ENCODE peak calls at places on chromosomes 1 and 21, in seven cellular contexts. One of them, this sample, is unnamed.

GRCh38 chr1:15476927-15477326 is 1.0 kb downstream of the CELA2B start:
- DNase-seq in heart left ventricle: no peak
- DNase-seq in MV-4-11: no peak
- DNase-seq in activated T-cell treated with anti-CD3 and anti-CD28 coated beads, Interleukin-2, amount 50 U/mL, for 72 hours: no peak
- DNase-seq in stimulated activated CD4-positive, alpha-beta T cell treated with anti-CD3 and anti-CD28 coated beads, Interleukin-12 subunit alpha, Interleukin-12 subunit beta, amount 100 ng/mL, for 4 hours: no peak
- DNase-seq in HepG2: no peak
- DNase-seq in OCI-M1: no peak
- DNase-seq in this sample: no peak

GRCh38 chr1:94873520-94874351 is 53.2 kb downstream of the CNN3 start:
- DNase-seq in HepG2: no peak
- DNase-seq in activated T-cell treated with anti-CD3 and anti-CD28 coated beads, Interleukin-2, amount 50 U/mL, for 72 hours: no peak
- DNase-seq in stimulated activated CD4-positive, alpha-beta T cell treated with anti-CD3 and anti-CD28 coated beads, Interleukin-12 subunit alpha, Interleukin-12 subunit beta, amount 100 ng/mL, for 4 hours: no peak
- DNase-seq in MV-4-11: no peak
- DNase-seq in heart left ventricle: no peak
- DNase-seq in OCI-M1: no peak
- DNase-seq in this sample: no peak

GRCh38 chr1:241240084-241240483 is 116.9 kb downstream of the RGS7 start:
- DNase-seq in activated T-cell treated with anti-CD3 and anti-CD28 coated beads, Interleukin-2, amount 50 U/mL, for 72 hours: no peak
- DNase-seq in MV-4-11: no peak
- DNase-seq in OCI-M1: no peak
- DNase-seq in stimulated activated CD4-positive, alpha-beta T cell treated with anti-CD3 and anti-CD28 coated beads, Interleukin-12 subunit alpha, Interleukin-12 subunit beta, amount 100 ng/mL, for 4 hours: no peak
- DNase-seq in heart left ventricle: no peak
- DNase-seq in HepG2: no peak
- DNase-seq in this sample: no peak

GRCh38 chr1:218164930-218165686 is 120.0 kb upstream of the RRP15 start:
- DNase-seq in stimulated activated CD4-positive, alpha-beta T cell treated with anti-CD3 and anti-CD28 coated beads, Interleukin-12 subunit alpha, Interleukin-12 subunit beta, amount 100 ng/mL, for 4 hours: peak
- DNase-seq in OCI-M1: no peak
- DNase-seq in activated T-cell treated with anti-CD3 and anti-CD28 coated beads, Interleukin-2, amount 50 U/mL, for 72 hours: peak
- DNase-seq in HepG2: no peak
- DNase-seq in MV-4-11: no peak
- DNase-seq in heart left ventricle: peak
- DNase-seq in this sample: no peak

GRCh38 chr1:27428316-27429028 is 36.0 kb downstream of the GPR3 start:
- DNase-seq in activated T-cell treated with anti-CD3 and anti-CD28 coated beads, Interleukin-2, amount 50 U/mL, for 72 hours: no peak
- DNase-seq in heart left ventricle: peak
- DNase-seq in HepG2: no peak
- DNase-seq in stimulated activated CD4-positive, alpha-beta T cell treated with anti-CD3 and anti-CD28 coated beads, Interleukin-12 subunit alpha, Interleukin-12 subunit beta, amount 100 ng/mL, for 4 hours: peak
- DNase-seq in OCI-M1: peak
- DNase-seq in MV-4-11: no peak
- DNase-seq in this sample: no peak

GRCh38 chr1:94532077-94532476 is 9.5 kb downstream of the F3 start:
- DNase-seq in activated T-cell treated with anti-CD3 and anti-CD28 coated beads, Interleukin-2, amount 50 U/mL, for 72 hours: no peak
- DNase-seq in OCI-M1: no peak
- DNase-seq in stimulated activated CD4-positive, alpha-beta T cell treated with anti-CD3 and anti-CD28 coated beads, Interleukin-12 subunit alpha, Interleukin-12 subunit beta, amount 100 ng/mL, for 4 hours: no peak
- DNase-seq in MV-4-11: no peak
- DNase-seq in HepG2: no peak
- DNase-seq in heart left ventricle: no peak
- DNase-seq in this sample: no peak

GRCh38 chr1:190172636-190173410 is 304.8 kb downstream of the BRINP3 start:
- DNase-seq in stimulated activated CD4-positive, alpha-beta T cell treated with anti-CD3 and anti-CD28 coated beads, Interleukin-12 subunit alpha, Interleukin-12 subunit beta, amount 100 ng/mL, for 4 hours: no peak
- DNase-seq in heart left ventricle: no peak
- DNase-seq in OCI-M1: no peak
- DNase-seq in HepG2: no peak
- DNase-seq in MV-4-11: no peak
- DNase-seq in activated T-cell treated with anti-CD3 and anti-CD28 coated beads, Interleukin-2, amount 50 U/mL, for 72 hours: no peak
- DNase-seq in this sample: no peak

GRCh38 chr1:146012703-146013565 is 8.6 kb downstream of the HJV start:
- DNase-seq in MV-4-11: peak
- DNase-seq in stimulated activated CD4-positive, alpha-beta T cell treated with anti-CD3 and anti-CD28 coated beads, Interleukin-12 subunit alpha, Interleukin-12 subunit beta, amount 100 ng/mL, for 4 hours: no peak
- DNase-seq in activated T-cell treated with anti-CD3 and anti-CD28 coated beads, Interleukin-2, amount 50 U/mL, for 72 hours: peak
- DNase-seq in heart left ventricle: no peak
- DNase-seq in OCI-M1: peak
- DNase-seq in HepG2: peak
- DNase-seq in this sample: peak

GRCh38 chr21:45013271-45013841 is 61.0 kb upstream of the ADARB1 start:
- DNase-seq in HepG2: peak
- DNase-seq in OCI-M1: no peak
- DNase-seq in MV-4-11: no peak
- DNase-seq in stimulated activated CD4-positive, alpha-beta T cell treated with anti-CD3 and anti-CD28 coated beads, Interleukin-12 subunit alpha, Interleukin-12 subunit beta, amount 100 ng/mL, for 4 hours: no peak
- DNase-seq in activated T-cell treated with anti-CD3 and anti-CD28 coated beads, Interleukin-2, amount 50 U/mL, for 72 hours: no peak
- DNase-seq in heart left ventricle: peak
- DNase-seq in this sample: no peak

GRCh38 chr1:19182223-19182622 is 27.8 kb downstream of the UBR4 start:
- DNase-seq in MV-4-11: no peak
- DNase-seq in OCI-M1: no peak
- DNase-seq in activated T-cell treated with anti-CD3 and anti-CD28 coated beads, Interleukin-2, amount 50 U/mL, for 72 hours: no peak
- DNase-seq in heart left ventricle: no peak
- DNase-seq in stimulated activated CD4-positive, alpha-beta T cell treated with anti-CD3 and anti-CD28 coated beads, Interleukin-12 subunit alpha, Interleukin-12 subunit beta, amount 100 ng/mL, for 4 hours: no peak
- DNase-seq in HepG2: no peak
- DNase-seq in this sample: no peak

GRCh38 chr1:35264861-35265260 is 3.6 kb upstream of the ZMYM4 start:
- DNase-seq in activated T-cell treated with anti-CD3 and anti-CD28 coated beads, Interleukin-2, amount 50 U/mL, for 72 hours: no peak
- DNase-seq in heart left ventricle: no peak
- DNase-seq in HepG2: peak
- DNase-seq in OCI-M1: peak
- DNase-seq in MV-4-11: peak
- DNase-seq in stimulated activated CD4-positive, alpha-beta T cell treated with anti-CD3 and anti-CD28 coated beads, Interleukin-12 subunit alpha, Interleukin-12 subunit beta, amount 100 ng/mL, for 4 hours: no peak
- DNase-seq in this sample: no peak

GRCh38 chr1:74767490-74767889 is 34.5 kb downstream of the TYW3 start:
- DNase-seq in HepG2: peak
- DNase-seq in MV-4-11: peak
- DNase-seq in heart left ventricle: no peak
- DNase-seq in stimulated activated CD4-positive, alpha-beta T cell treated with anti-CD3 and anti-CD28 coated beads, Interleukin-12 subunit alpha, Interleukin-12 subunit beta, amount 100 ng/mL, for 4 hours: no peak
- DNase-seq in activated T-cell treated with anti-CD3 and anti-CD28 coated beads, Interleukin-2, amount 50 U/mL, for 72 hours: no peak
- DNase-seq in OCI-M1: peak
- DNase-seq in this sample: no peak

GRCh38 chr1:209720826-209721225 is 16.2 kb downstream of the HSD11B1 start:
- DNase-seq in MV-4-11: no peak
- DNase-seq in activated T-cell treated with anti-CD3 and anti-CD28 coated beads, Interleukin-2, amount 50 U/mL, for 72 hours: no peak
- DNase-seq in OCI-M1: no peak
- DNase-seq in stimulated activated CD4-positive, alpha-beta T cell treated with anti-CD3 and anti-CD28 coated beads, Interleukin-12 subunit alpha, Interleukin-12 subunit beta, amount 100 ng/mL, for 4 hours: no peak
- DNase-seq in HepG2: no peak
- DNase-seq in heart left ventricle: no peak
- DNase-seq in this sample: no peak

GRCh38 chr1:179121159-179121938 is 39.5 kb downstream of the TOR3A start:
- DNase-seq in HepG2: peak
- DNase-seq in activated T-cell treated with anti-CD3 and anti-CD28 coated beads, Interleukin-2, amount 50 U/mL, for 72 hours: peak
- DNase-seq in stimulated activated CD4-positive, alpha-beta T cell treated with anti-CD3 and anti-CD28 coated beads, Interleukin-12 subunit alpha, Interleukin-12 subunit beta, amount 100 ng/mL, for 4 hours: no peak
- DNase-seq in OCI-M1: peak
- DNase-seq in heart left ventricle: no peak
- DNase-seq in MV-4-11: peak
- DNase-seq in this sample: peak

GRCh38 chr1:215002471-215002870 is 80.1 kb upstream of the KCNK2 start:
- DNase-seq in HepG2: no peak
- DNase-seq in activated T-cell treated with anti-CD3 and anti-CD28 coated beads, Interleukin-2, amount 50 U/mL, for 72 hours: no peak
- DNase-seq in OCI-M1: no peak
- DNase-seq in stimulated activated CD4-positive, alpha-beta T cell treated with anti-CD3 and anti-CD28 coated beads, Interleukin-12 subunit alpha, Interleukin-12 subunit beta, amount 100 ng/mL, for 4 hours: no peak
- DNase-seq in heart left ventricle: no peak
- DNase-seq in MV-4-11: no peak
- DNase-seq in this sample: no peak

GRCh38 chr1:54177726-54178125 is 22.1 kb downstream of the CYB5RL start:
- DNase-seq in MV-4-11: no peak
- DNase-seq in stimulated activated CD4-positive, alpha-beta T cell treated with anti-CD3 and anti-CD28 coated beads, Interleukin-12 subunit alpha, Interleukin-12 subunit beta, amount 100 ng/mL, for 4 hours: no peak
- DNase-seq in activated T-cell treated with anti-CD3 and anti-CD28 coated beads, Interleukin-2, amount 50 U/mL, for 72 hours: no peak
- DNase-seq in HepG2: no peak
- DNase-seq in heart left ventricle: no peak
- DNase-seq in OCI-M1: no peak
- DNase-seq in this sample: no peak

GRCh38 chr1:162571696-162572095 is 10.2 kb downstream of the UAP1 start:
- DNase-seq in HepG2: no peak
- DNase-seq in stimulated activated CD4-positive, alpha-beta T cell treated with anti-CD3 and anti-CD28 coated beads, Interleukin-12 subunit alpha, Interleukin-12 subunit beta, amount 100 ng/mL, for 4 hours: no peak
- DNase-seq in MV-4-11: no peak
- DNase-seq in heart left ventricle: no peak
- DNase-seq in OCI-M1: no peak
- DNase-seq in activated T-cell treated with anti-CD3 and anti-CD28 coated beads, Interleukin-2, amount 50 U/mL, for 72 hours: no peak
- DNase-seq in this sample: no peak

GRCh38 chr1:18190598-18190997 is 83.0 kb downstream of the IGSF21 start:
- DNase-seq in activated T-cell treated with anti-CD3 and anti-CD28 coated beads, Interleukin-2, amount 50 U/mL, for 72 hours: no peak
- DNase-seq in stimulated activated CD4-positive, alpha-beta T cell treated with anti-CD3 and anti-CD28 coated beads, Interleukin-12 subunit alpha, Interleukin-12 subunit beta, amount 100 ng/mL, for 4 hours: no peak
- DNase-seq in HepG2: no peak
- DNase-seq in OCI-M1: peak
- DNase-seq in heart left ventricle: no peak
- DNase-seq in MV-4-11: no peak
- DNase-seq in this sample: no peak

GRCh38 chr21:30620080-30620479 is 347 bp upstream of the KRTAP20-4 start:
- DNase-seq in heart left ventricle: no peak
- DNase-seq in HepG2: no peak
- DNase-seq in stimulated activated CD4-positive, alpha-beta T cell treated with anti-CD3 and anti-CD28 coated beads, Interleukin-12 subunit alpha, Interleukin-12 subunit beta, amount 100 ng/mL, for 4 hours: no peak
- DNase-seq in MV-4-11: peak
- DNase-seq in activated T-cell treated with anti-CD3 and anti-CD28 coated beads, Interleukin-2, amount 50 U/mL, for 72 hours: no peak
- DNase-seq in OCI-M1: peak
- DNase-seq in this sample: no peak

GRCh38 chr1:211145944-211146343 is 12.0 kb upstream of the KCNH1 start:
- DNase-seq in MV-4-11: no peak
- DNase-seq in heart left ventricle: no peak
- DNase-seq in activated T-cell treated with anti-CD3 and anti-CD28 coated beads, Interleukin-2, amount 50 U/mL, for 72 hours: no peak
- DNase-seq in OCI-M1: no peak
- DNase-seq in stimulated activated CD4-positive, alpha-beta T cell treated with anti-CD3 and anti-CD28 coated beads, Interleukin-12 subunit alpha, Interleukin-12 subunit beta, amount 100 ng/mL, for 4 hours: no peak
- DNase-seq in HepG2: no peak
- DNase-seq in this sample: no peak

GRCh38 chr21:44883250-44883649 is 9.8 kb upstream of the PTTG1IP start:
- DNase-seq in activated T-cell treated with anti-CD3 and anti-CD28 coated beads, Interleukin-2, amount 50 U/mL, for 72 hours: no peak
- DNase-seq in stimulated activated CD4-positive, alpha-beta T cell treated with anti-CD3 and anti-CD28 coated beads, Interleukin-12 subunit alpha, Interleukin-12 subunit beta, amount 100 ng/mL, for 4 hours: no peak
- DNase-seq in HepG2: no peak
- DNase-seq in heart left ventricle: peak
- DNase-seq in MV-4-11: no peak
- DNase-seq in OCI-M1: no peak
- DNase-seq in this sample: no peak